ENCODE peak calls at places on chromosomes 5 and 9, in five cellular contexts. E, Z, D, O and Q are unnamed samples.

GRCh38 chr9:92723801-92724323 is 40.8 kb downstream of the BICD2 start:
- DNase-seq in Z (no peak), E (no peak), O (no peak), D (no peak), Q (no peak)

GRCh38 chr9:125558453-125559084 is 148.4 kb downstream of the MAPKAP1 start:
- DNase-seq in Z (peak; percentile 79), O (peak; percentile 50), E (peak; percentile 45), D (no peak), Q (peak; percentile 76)

GRCh38 chr5:4640793-4641192 is 499.3 kb upstream of the ADAMTS16 start:
- DNase-seq in Z (no peak), E (no peak), O (no peak), D (no peak), Q (no peak)

GRCh38 chr5:169521366-169521983 is 62.1 kb upstream of the SPDL1 start:
- DNase-seq in O (no peak), Z (peak; percentile 17), E (no peak), D (no peak), Q (no peak)

GRCh38 chr5:11157132-11157531 is 396.1 kb upstream of the DAP start:
- DNase-seq in E (no peak), Z (no peak), D (no peak), O (no peak), Q (no peak)

GRCh38 chr5:31048282-31048974 is 145.1 kb upstream of the CDH6 start:
- DNase-seq in O (no peak), Z (no peak), E (no peak), D (no peak), Q (peak; percentile 89)

GRCh38 chr5:92927291-92927778 is 653.7 kb downstream of the NR2F1-AS1 start:
- DNase-seq in O (peak; percentile 72), Z (no peak), D (peak; percentile 34), E (no peak), Q (no peak)

GRCh38 chr5:14809369-14810144 is 62.0 kb downstream of the ANKH start:
- DNase-seq in Z (peak; percentile 70), E (peak; percentile 70), D (no peak), O (peak; percentile 79), Q (peak; percentile 37)

GRCh38 chr9:14309403-14309802 is 4.5 kb downstream of the NFIB start:
- DNase-seq in E (no peak), O (no peak), Z (no peak), D (no peak), Q (peak; percentile 48)

GRCh38 chr5:1476181-1476966 is 31.1 kb upstream of the SLC6A3 start:
- DNase-seq in D (peak; percentile 78), O (no peak), E (no peak), Z (no peak), Q (no peak)

GRCh38 chr5:130605200-130605599 is 559.9 kb downstream of the HINT1 start:
- DNase-seq in D (no peak), Z (no peak), E (no peak), O (peak; percentile 4), Q (no peak)

DNA sequence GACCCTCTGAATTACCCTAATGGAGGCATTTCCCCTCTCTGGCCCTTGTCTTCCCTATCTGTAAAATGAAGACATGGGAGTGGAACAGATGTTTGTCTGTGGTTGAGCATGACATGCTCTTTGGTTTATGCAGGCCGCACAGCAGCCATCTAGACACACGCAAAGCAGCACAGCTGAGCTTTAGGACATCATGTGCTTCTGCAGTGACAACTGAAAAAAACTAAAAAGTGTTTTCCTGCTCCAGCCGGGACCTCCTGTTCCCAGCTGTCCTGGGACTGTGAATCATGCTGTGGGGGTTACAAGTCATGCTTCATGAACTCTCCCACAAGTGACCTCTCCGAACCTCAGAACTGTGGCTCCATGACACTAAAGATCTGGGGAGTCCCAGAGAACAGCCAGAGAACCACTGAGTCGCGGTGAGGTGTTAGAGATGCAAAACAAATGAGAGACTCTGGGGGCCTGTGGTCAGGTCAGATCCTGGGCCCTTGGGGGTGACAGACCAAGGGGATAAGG is 1.7 kb downstream of the SMIM3 start:
- DNase-seq in O (no peak), E (no peak), D (no peak), Z (peak; percentile 42), Q (no peak)
- H3K4me1 ChIP-seq in O (peaks cover 55% of the 10 kb centered on the region), E (peaks cover 41% of the 10 kb centered on the region), D (peaks cover 31% of the 10 kb centered on the region), Z (peaks cover 71% of the 10 kb centered on the region), Q (peaks cover 29% of the 10 kb centered on the region)

GRCh38 chr5:172179032-172179989 is 8.7 kb downstream of the STK10 start:
- DNase-seq in O (no peak), E (peak; percentile 60), Z (peak; percentile 32), D (no peak), Q (peak; percentile 33)

GRCh38 chr5:172180936-172181335 is 7.1 kb downstream of the STK10 start:
- DNase-seq in O (no peak), E (peak; percentile 49), D (no peak), Z (no peak), Q (no peak)

GRCh38 chr5:172175263-172175719 is 12.7 kb downstream of the STK10 start:
- DNase-seq in O (no peak), Z (peak; percentile 52), E (peak; percentile 88), D (peak; percentile 93), Q (peak; percentile 68)

GRCh38 chr5:172177232-172177631 is 10.8 kb downstream of the STK10 start:
- DNase-seq in E (no peak), D (no peak), Z (no peak), O (no peak), Q (no peak)

GRCh38 chr5:172178301-172179031 is 9.6 kb downstream of the STK10 start:
- DNase-seq in Z (no peak), E (peak; percentile 58), D (no peak), O (no peak), Q (no peak)
- H3K4me3 ChIP-seq in Z (no peak overlapping the region), E (peak overlapping the region; percentile 51), D (peak overlapping the region; percentile 19), O (no peak overlapping the region), Q (no peak overlapping the region)

DNA sequence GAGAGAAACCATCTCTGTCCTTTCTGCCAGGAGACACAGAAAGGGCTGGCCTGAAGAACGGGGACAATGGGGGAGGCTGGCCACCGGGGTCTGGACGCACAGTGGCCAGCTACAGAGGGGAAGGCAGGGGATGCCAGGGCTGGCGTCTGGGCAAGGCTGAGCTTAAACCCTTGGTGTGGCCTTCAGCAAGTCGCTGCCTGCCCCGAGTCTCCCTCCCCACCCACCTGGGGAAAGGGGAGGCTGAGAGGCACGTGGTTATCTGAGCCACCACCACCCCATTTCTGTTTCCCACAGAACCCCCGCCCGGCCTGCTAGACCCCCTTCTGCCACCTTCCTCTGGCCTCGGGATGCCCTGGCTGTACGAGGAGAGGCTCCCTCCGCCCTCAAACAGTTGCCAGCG is 115.3 kb downstream of the VAV2 start:
- DNase-seq in D (no peak), E (no peak), O (no peak), Z (no peak), Q (no peak)
- H3K4me1 ChIP-seq in D (peaks cover 3% of the 10 kb centered on the region), E (no peaks in the 10 kb centered on the region), O (peaks cover 48% of the 10 kb centered on the region), Z (peaks cover 68% of the 10 kb centered on the region), Q (peaks cover 2% of the 10 kb centered on the region)

GRCh38 chr5:140363631-140364471 is 3.9 kb downstream of the SLC4A9 start:
- DNase-seq in O (no peak), D (no peak), Z (no peak), E (no peak), Q (no peak)
- H3K4me3 ChIP-seq in O (peak overlapping the region; percentile 31), D (no peak overlapping the region), Z (no peak overlapping the region), E (peak overlapping the region; percentile 28), Q (peak overlapping the region; percentile 17)

DNA sequence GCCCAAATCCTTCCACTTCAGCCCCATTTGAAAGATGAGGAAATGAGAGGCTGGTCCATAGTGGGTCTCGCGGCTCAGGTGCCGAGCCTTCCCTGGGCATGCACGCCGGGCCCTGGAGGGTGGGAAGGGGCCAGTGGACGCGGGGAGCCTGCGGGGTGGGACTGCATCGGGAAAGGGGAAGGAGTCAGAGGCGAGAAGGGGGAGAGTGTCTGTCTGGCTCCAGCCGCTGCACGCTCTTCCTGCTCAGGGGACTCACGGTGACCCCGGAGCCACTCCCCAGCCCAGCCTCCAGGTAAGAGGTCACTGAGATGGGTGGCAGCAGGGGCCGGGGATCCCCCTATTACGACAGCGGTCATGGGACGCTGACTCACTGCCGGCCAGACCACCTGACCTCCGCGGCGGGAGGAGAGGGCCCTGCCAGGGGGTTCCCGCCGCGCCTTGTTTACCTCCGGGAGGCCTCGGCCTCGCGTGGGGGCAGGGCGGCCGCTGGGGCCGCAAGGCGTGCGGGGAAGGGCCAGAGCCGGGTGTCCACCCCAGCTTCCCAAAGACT is 1.9 kb upstream of the SQSTM1 start:
- DNase-seq in O (peak; percentile 72), E (peak; percentile 85), D (peak; percentile 99), Z (peak; percentile 97), Q (peak; percentile 96)
- H3K4me1 ChIP-seq in O (peaks cover 35% of the 10 kb centered on the region), E (peaks cover 47% of the 10 kb centered on the region), D (peaks cover 37% of the 10 kb centered on the region), Z (peaks cover 56% of the 10 kb centered on the region), Q (peaks cover 10% of the 10 kb centered on the region)

DNA sequence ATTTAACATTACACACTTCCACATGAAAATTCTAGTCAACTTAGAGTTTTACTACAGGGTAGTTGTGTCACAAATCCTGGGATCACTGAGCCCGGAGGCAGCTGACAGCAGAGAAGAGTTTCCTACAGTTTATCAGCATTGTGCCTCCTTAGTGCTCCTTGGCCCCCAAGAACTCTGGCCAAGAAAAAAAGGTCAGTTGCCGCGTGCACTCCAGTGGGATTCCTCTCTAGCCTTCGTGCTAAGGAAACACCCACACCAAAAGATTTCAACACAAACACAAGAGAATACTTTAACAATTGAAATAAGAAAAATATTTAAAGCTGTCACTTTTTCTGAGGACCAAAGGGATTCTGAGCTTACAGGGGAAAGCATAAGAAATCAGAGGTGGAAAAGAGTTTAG is 606.6 kb downstream of the RAB3C start:
- DNase-seq in Z (no peak), D (no peak), E (no peak), O (no peak), Q (no peak)
- H3K4me3 ChIP-seq in Z (no peak overlapping the region), D (no peak overlapping the region), E (no peak overlapping the region), O (no peak overlapping the region), Q (no peak overlapping the region)

DNA sequence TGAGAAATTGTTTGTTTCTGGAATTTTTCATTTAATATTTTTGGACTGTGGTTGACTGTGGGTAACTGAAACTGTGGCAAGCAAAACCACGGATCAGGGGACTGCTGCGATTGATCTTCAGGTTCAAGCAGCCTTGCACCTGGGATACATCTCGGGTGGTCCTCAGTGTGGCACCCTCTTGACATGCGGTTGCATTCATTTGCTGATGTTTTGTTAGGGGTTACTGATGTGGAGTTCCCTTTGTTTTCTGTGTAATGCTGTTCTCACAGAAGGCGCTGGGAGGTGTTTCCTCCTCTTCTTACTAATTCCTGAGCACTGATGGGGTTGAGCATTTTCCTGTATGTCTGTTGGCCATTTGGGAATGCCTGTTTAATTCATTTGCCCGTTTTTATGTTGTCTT is 60.4 kb downstream of the EHMT1 start:
- DNase-seq in D (no peak), O (no peak), E (no peak), Z (no peak), Q (no peak)
- H3K4me1 ChIP-seq in D (no peaks in the 10 kb centered on the region), O (peaks cover 3% of the 10 kb centered on the region), E (peaks cover 15% of the 10 kb centered on the region), Z (peaks cover 37% of the 10 kb centered on the region), Q (peaks cover 2% of the 10 kb centered on the region)

DNA sequence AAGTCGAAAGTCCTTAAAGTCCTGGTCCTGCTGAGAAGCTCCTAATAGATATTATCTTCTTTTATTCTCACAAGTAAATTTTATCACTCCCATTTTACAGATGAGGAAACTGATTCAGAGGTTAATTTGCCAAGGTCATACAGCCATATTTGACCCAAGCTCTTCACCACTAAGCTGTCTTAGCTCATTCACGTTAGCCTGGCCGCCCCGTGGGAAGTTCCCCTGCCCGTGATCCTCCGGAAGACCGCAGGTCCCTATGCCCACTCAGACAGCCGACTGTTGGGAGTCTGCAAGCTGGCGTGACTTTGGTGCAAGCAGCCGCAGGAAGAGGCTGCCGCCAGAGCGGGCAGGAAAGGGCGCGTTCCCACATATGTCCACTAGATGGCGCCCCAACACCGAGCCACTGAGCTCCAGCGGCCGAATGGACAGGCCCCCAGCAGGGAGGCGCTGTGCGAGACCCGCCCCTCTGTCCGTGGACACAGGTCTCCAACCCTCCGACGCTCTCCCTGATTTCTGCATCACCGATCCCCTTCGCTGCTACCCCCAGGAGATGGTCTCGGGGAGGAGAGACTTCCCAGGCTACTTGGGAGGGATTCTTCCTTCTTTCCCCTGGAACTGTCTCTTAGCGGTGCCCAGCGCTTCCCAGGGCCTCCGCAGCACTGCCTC is 10.0 kb upstream of the ARAP3 start:
- DNase-seq in O (peak; percentile 51), D (peak; percentile 96), Z (peak; percentile 86), E (peak; percentile 90), Q (peak; percentile 76)
- H3K4me3 ChIP-seq in O (no peak overlapping the region), D (peak overlapping the region; percentile 4), Z (no peak overlapping the region), E (peak overlapping the region; percentile 34), Q (no peak overlapping the region)